ENCODE peak calls at places on chromosomes 16 and 17, in seven cellular contexts. Z, M, N, K, S, B and D are unnamed samples.

GRCh38 chr17:82006468-82007227 is 16.0 kb downstream of the CENPX start:
- DNase-seq in Z (no peak), M (no peak), N (no peak), K (peak; percentile 32), S (no peak), B (no peak), D (peak; percentile 66)

GRCh38 chr17:59848778-59849177 is 44.0 kb downstream of the TUBD1 start:
- DNase-seq in Z (peak; percentile 54), M (peak; percentile 80), N (no peak), K (no peak), S (no peak), B (no peak), D (peak; percentile 22)

GRCh38 chr17:59165933-59166342 is 10.4 kb downstream of the PRR11 start:
- DNase-seq in Z (no peak), M (peak; percentile 12), N (peak; percentile 63), K (peak; percentile 68), S (no peak), B (peak; percentile 55), D (peak; percentile 76)

GRCh38 chr17:19757536-19758180 is 9.6 kb upstream of the ALDH3A1 start:
- DNase-seq in Z (no peak), M (no peak), N (no peak), K (no peak), S (no peak), B (no peak), D (no peak)

GRCh38 chr16:49280022-49280741 is 1.5 kb downstream of the CBLN1 start:
- DNase-seq in Z (no peak), M (no peak), N (no peak), K (no peak), S (no peak), B (peak; percentile 88), D (no peak)

GRCh38 chr16:88522276-88522949 is 47.8 kb upstream of the ZC3H18 start:
- DNase-seq in Z (no peak), M (no peak), N (no peak), K (no peak), S (no peak), B (no peak), D (no peak)

GRCh38 chr17:82023447-82024241 is 539 bp downstream of the LRRC45 start:
- DNase-seq in Z (no peak), M (no peak), N (no peak), K (no peak), S (no peak), B (no peak), D (no peak)

GRCh38 chr17:61361084-61361483 is 38.6 kb upstream of the TBX2 start:
- DNase-seq in Z (no peak), M (peak; percentile 58), N (no peak), K (no peak), S (no peak), B (no peak), D (no peak)

GRCh38 chr16:17304814-17305169 is 166.0 kb downstream of the XYLT1 start:
- DNase-seq in Z (no peak), M (no peak), N (no peak), K (no peak), S (no peak), B (no peak), D (no peak)

GRCh38 chr16:59412275-59412841 is 678.2 kb upstream of the GOT2 start:
- DNase-seq in Z (no peak), M (peak; percentile 6), N (no peak), K (peak; percentile 12), S (no peak), B (no peak), D (peak; percentile 10)

GRCh38 chr16:46649571-46649970 is 28.4 kb upstream of the SHCBP1 start:
- DNase-seq in Z (peak; percentile 51), M (no peak), N (no peak), K (no peak), S (no peak), B (no peak), D (no peak)

GRCh38 chr16:89290887-89291286 is 73.4 kb downstream of the ZNF778 start:
- DNase-seq in Z (no peak), M (no peak), N (no peak), K (no peak), S (no peak), B (no peak), D (no peak)

GRCh38 chr17:76014100-76014924 is 12.8 kb downstream of the EVPL start:
- DNase-seq in Z (peak; percentile 48), M (no peak), N (peak; percentile 77), K (peak; percentile 3), S (no peak), B (no peak), D (peak; percentile 77)

GRCh38 chr16:79605999-79606398 is 5.5 kb upstream of the MAF start:
- DNase-seq in Z (no peak), M (no peak), N (no peak), K (no peak), S (no peak), B (no peak), D (no peak)

GRCh38 chr16:77273-77806 is 685 bp upstream of the MPG start:
- DNase-seq in Z (peak; percentile 67), M (no peak), N (peak; percentile 48), K (no peak), S (no peak), B (no peak), D (no peak)

GRCh38 chr16:50718061-50718760 is 23.7 kb upstream of the CYLD start:
- DNase-seq in Z (no peak), M (no peak), N (no peak), K (no peak), S (no peak), B (no peak), D (no peak)

GRCh38 chr16:87065781-87066694 is 251.2 kb downstream of the C16orf95 start:
- DNase-seq in Z (no peak), M (no peak), N (no peak), K (no peak), S (no peak), B (no peak), D (no peak)

GRCh38 chr16:22161999-22162657 is at the start of gene SDR42E2:
- DNase-seq in Z (no peak), M (no peak), N (no peak), K (no peak), S (no peak), B (no peak), D (no peak)

GRCh38 chr17:82013341-82013740 is 9.3 kb downstream of the CENPX start:
- DNase-seq in Z (peak; percentile 48), M (no peak), N (no peak), K (peak; percentile 37), S (no peak), B (no peak), D (peak; percentile 60)

GRCh38 chr17:81518785-81519283 is 6.2 kb upstream of the ACTG1 start:
- DNase-seq in Z (peak; percentile 55), M (no peak), N (no peak), K (no peak), S (no peak), B (no peak), D (no peak)

GRCh38 chr16:66377327-66377723 is 10.8 kb downstream of the CDH5 start:
- DNase-seq in Z (no peak), M (no peak), N (no peak), K (no peak), S (no peak), B (no peak), D (no peak)

GRCh38 chr16:51982715-51983680 is 563.9 kb downstream of the TOX3 start:
- DNase-seq in Z (no peak), M (peak; percentile 26), N (peak; percentile 48), K (peak; percentile 87), S (peak; percentile 17), B (no peak), D (peak; percentile 89)

GRCh38 chr17:7555320-7555948 is 3.1 kb upstream of the TNFSF13 start:
- DNase-seq in Z (no peak), M (no peak), N (no peak), K (no peak), S (no peak), B (no peak), D (no peak)

GRCh38 chr16:1772362-1772907 is at the start of gene EME2:
- DNase-seq in Z (no peak), M (no peak), N (no peak), K (no peak), S (no peak), B (no peak), D (no peak)

GRCh38 chr16:75653926-75654325 is 6.4 kb downstream of the TERF2IP start:
- DNase-seq in Z (no peak), M (no peak), N (no peak), K (peak; percentile 35), S (no peak), B (no peak), D (no peak)

GRCh38 chr17:75625813-75626486 is 7.3 kb upstream of the SMIM5 start:
- DNase-seq in Z (no peak), M (no peak), N (peak; percentile 64), K (no peak), S (no peak), B (no peak), D (no peak)

GRCh38 chr17:65627892-65628622 is 66.6 kb upstream of the AXIN2 start:
- DNase-seq in Z (no peak), M (peak; percentile 34), N (no peak), K (no peak), S (no peak), B (no peak), D (peak; percentile 21)

GRCh38 chr16:1493746-1494094 is 560 bp downstream of the TELO2 start:
- DNase-seq in Z (no peak), M (no peak), N (no peak), K (no peak), S (no peak), B (no peak), D (no peak)

GRCh38 chr17:48283907-48284306 is 146.1 kb downstream of the SKAP1 start:
- DNase-seq in Z (no peak), M (no peak), N (no peak), K (no peak), S (no peak), B (no peak), D (no peak)

GRCh38 chr16:51167170-51167710 is 16.2 kb upstream of the SALL1 start:
- DNase-seq in Z (no peak), M (no peak), N (no peak), K (no peak), S (no peak), B (no peak), D (no peak)

GRCh38 chr16:4455081-4455480 is 19.3 kb downstream of the NMRAL1 start:
- DNase-seq in Z (no peak), M (no peak), N (no peak), K (no peak), S (no peak), B (no peak), D (no peak)

GRCh38 chr17:19683117-19683516 is 33.3 kb downstream of the SLC47A2 start:
- DNase-seq in Z (no peak), M (no peak), N (no peak), K (no peak), S (no peak), B (no peak), D (no peak)

GRCh38 chr16:73145166-73145565 is 97.2 kb upstream of the ZFHX3 start:
- DNase-seq in Z (no peak), M (no peak), N (peak; percentile 6), K (no peak), S (no peak), B (no peak), D (no peak)

GRCh38 chr17:9233761-9234160 is 212.5 kb downstream of the NTN1 start:
- DNase-seq in Z (no peak), M (no peak), N (no peak), K (no peak), S (no peak), B (no peak), D (no peak)

GRCh38 chr17:42676424-42677011 is at the start of gene PLEKHH3:
- DNase-seq in Z (no peak), M (no peak), N (peak; percentile 45), K (no peak), S (no peak), B (no peak), D (no peak)

GRCh38 chr16:10780628-10781027 is 37.0 kb downstream of the NUBP1 start:
- DNase-seq in Z (no peak), M (no peak), N (no peak), K (no peak), S (no peak), B (no peak), D (no peak)